ENCODE peak calls at places on chromosomes 12 and 14, in nine cellular contexts. Z, E, C, W, H, Q, L, S and P are unnamed samples.

GRCh38 chr14:105857816-105858675 is 331.7 kb downstream of the TMEM121 start:
- DNase-seq in Z (no peak), E (no peak), C (peak; percentile 52), W (no peak), H (no peak), Q (peak; percentile 11), L (no peak), S (no peak), P (peak; percentile 6)

GRCh38 chr14:65854215-65854614 is 441.7 kb downstream of the FUT8 start:
- DNase-seq in Z (no peak), E (no peak), C (no peak), W (no peak), H (no peak), Q (no peak), L (no peak), S (no peak), P (no peak)

GRCh38 chr12:6430124-6430989 is 14.4 kb upstream of the CD27 start:
- DNase-seq in Z (peak; percentile 98), E (peak; percentile 95), C (peak; percentile 88), W (peak; percentile 79), H (peak; percentile 2), Q (peak; percentile 54), L (no peak), S (peak; percentile 59), P (peak; percentile 89)

GRCh38 chr14:86796221-86797074 is 1196.5 kb downstream of the GALC start:
- DNase-seq in Z (no peak), E (no peak), C (no peak), W (no peak), H (no peak), Q (no peak), L (no peak), S (no peak), P (no peak)

GRCh38 chr12:132907216-132907615 is 19.8 kb upstream of the CHFR start:
- DNase-seq in Z (no peak), E (no peak), C (no peak), W (no peak), H (no peak), Q (no peak), L (no peak), S (no peak), P (no peak)

GRCh38 chr12:94282675-94283074 is 134.3 kb downstream of the PLXNC1 start:
- DNase-seq in Z (no peak), E (no peak), C (no peak), W (no peak), H (no peak), Q (no peak), L (no peak), S (no peak), P (no peak)

GRCh38 chr12:2641761-2642160 is 153.0 kb upstream of the FKBP4 start:
- DNase-seq in Z (no peak), E (no peak), C (no peak), W (no peak), H (no peak), Q (no peak), L (no peak), S (no peak), P (no peak)

GRCh38 chr12:9761407-9761736 is 671 bp upstream of the CD69 start:
- DNase-seq in Z (no peak), E (peak; percentile 66), C (no peak), W (no peak), H (no peak), Q (no peak), L (no peak), S (no peak), P (no peak)

GRCh38 chr12:32568241-32568640 is 110.9 kb upstream of the DNM1L start:
- DNase-seq in Z (peak; percentile 93), E (peak; percentile 94), C (no peak), W (no peak), H (peak; percentile 10), Q (no peak), L (no peak), S (peak; percentile 68), P (no peak)

GRCh38 chr12:95243497-95244183 is 26.0 kb downstream of the VEZT start:
- DNase-seq in Z (no peak), E (no peak), C (no peak), W (no peak), H (no peak), Q (no peak), L (no peak), S (no peak), P (no peak)